ENCODE peak calls at places on chromosomes 13 and 19, in four cellular contexts. P, D, F and S are unnamed samples.

GRCh38 chr13:45178349-45179142 is 22.3 kb downstream of the KCTD4 start:
- DNase-seq in D (no peak), F (no peak), P (no peak), S (peak; percentile 53)

GRCh38 chr13:86174632-86175031 is 375.4 kb upstream of the SLITRK6 start:
- DNase-seq in P (no peak), F (no peak), D (no peak), S (no peak)

GRCh38 chr13:51894239-51894638 is 32.5 kb downstream of the CCDC70 start:
- DNase-seq in F (no peak), D (no peak), P (no peak), S (no peak)

GRCh38 chr19:17049711-17050280 is 23.2 kb upstream of the CPAMD8 start:
- DNase-seq in D (no peak), F (no peak), P (no peak), S (no peak)

GRCh38 chr13:51929699-51930098 is 67.9 kb downstream of the CCDC70 start:
- DNase-seq in D (no peak), P (no peak), F (no peak), S (no peak)

GRCh38 chr19:6458695-6459355 is 767 bp downstream of the SLC25A23 start:
- DNase-seq in F (no peak), P (peak; percentile 21), D (no peak), S (no peak)

GRCh38 chr13:74064805-74065204 is 69.4 kb downstream of the KLF12 start:
- DNase-seq in F (no peak), D (no peak), P (no peak), S (no peak)

GRCh38 chr19:4694211-4694987 is 24.3 kb upstream of the MYDGF start:
- DNase-seq in P (no peak), D (no peak), F (peak; percentile 54), S (no peak)

GRCh38 chr19:32976223-32976805 is 4.3 kb downstream of the FAAP24 start:
- DNase-seq in P (peak; percentile 79), F (peak; percentile 52), D (no peak), S (peak; percentile 52)

GRCh38 chr19:16445238-16446107 is 26.3 kb downstream of the EPS15L1 start:
- DNase-seq in F (no peak), D (peak; percentile 90), P (no peak), S (peak; percentile 32)

GRCh38 chr13:96159731-96160130 is 69.8 kb downstream of the HS6ST3 start:
- DNase-seq in P (no peak), D (no peak), F (no peak), S (no peak)

GRCh38 chr19:13633109-13633508 is 126.8 kb upstream of the CACNA1A start:
- DNase-seq in D (no peak), F (no peak), P (no peak), S (peak; percentile 64)

GRCh38 chr19:4606921-4607678 is 32.2 kb upstream of the TNFAIP8L1 start:
- DNase-seq in D (no peak), F (peak; percentile 55), P (peak; percentile 53), S (no peak)

GRCh38 chr13:112606125-112607001 is 18.4 kb upstream of the TUBGCP3 start:
- DNase-seq in P (peak; percentile 96), F (peak; percentile 92), D (no peak), S (peak; percentile 65)

GRCh38 chr13:112603641-112604220 is 15.8 kb upstream of the TUBGCP3 start:
- DNase-seq in F (no peak), D (no peak), P (no peak), S (no peak)

GRCh38 chr13:112601351-112601750 is 13.4 kb upstream of the TUBGCP3 start:
- DNase-seq in P (no peak), D (no peak), F (no peak), S (no peak)

GRCh38 chr13:112608212-112608611 is 20.3 kb upstream of the TUBGCP3 start:
- DNase-seq in F (no peak), D (no peak), P (no peak), S (no peak)

GRCh38 chr13:112605531-112605990 is 17.6 kb upstream of the TUBGCP3 start:
- DNase-seq in D (no peak), P (no peak), F (no peak), S (no peak)
- TF ChIP-seq NR2C2 in D (no peak), P (no peak), F (no peak), S (no peak)

DNA sequence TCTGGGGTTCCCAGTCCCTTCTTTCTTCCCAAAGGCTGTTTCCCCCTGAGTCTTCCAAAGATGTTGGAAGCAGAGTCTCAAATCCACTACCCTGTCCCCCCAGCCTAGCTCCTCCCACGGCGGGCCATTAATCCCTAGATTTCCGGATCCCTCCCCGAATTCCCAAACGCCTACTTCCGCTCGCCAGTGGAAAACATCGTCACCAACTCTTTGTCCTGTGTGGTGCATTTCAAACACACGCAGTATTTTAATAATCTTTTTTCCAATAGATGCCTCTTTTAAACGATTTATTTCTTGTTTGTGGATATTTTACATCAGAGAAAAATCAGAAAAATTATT is 610 bp downstream of the ZNF791 start:
- DNase-seq in F (no peak), D (no peak), P (peak; percentile 55), S (peak; percentile 70)
- TF ChIP-seq NR2C2 in F (no peak), D (no peak), P (no peak), S (no peak)

GRCh38 chr13:80137994-80138393 is 202.9 kb downstream of the SPRY2 start:
- DNase-seq in D (no peak), P (no peak), F (no peak), S (no peak)

GRCh38 chr13:80145291-80145690 is 195.6 kb downstream of the SPRY2 start:
- DNase-seq in D (no peak), F (no peak), P (no peak), S (no peak)

GRCh38 chr13:80144493-80144892 is 196.4 kb downstream of the SPRY2 start:
- DNase-seq in D (no peak), P (no peak), F (no peak), S (no peak)

GRCh38 chr13:80139196-80139595 is 201.7 kb downstream of the SPRY2 start:
- DNase-seq in P (no peak), D (no peak), F (no peak), S (no peak)

GRCh38 chr13:80141114-80141849 is 199.6 kb downstream of the SPRY2 start:
- DNase-seq in D (no peak), F (no peak), P (no peak), S (no peak)
- TF ChIP-seq NR2C2 in D (no peak), F (no peak), P (no peak), S (no peak)

DNA sequence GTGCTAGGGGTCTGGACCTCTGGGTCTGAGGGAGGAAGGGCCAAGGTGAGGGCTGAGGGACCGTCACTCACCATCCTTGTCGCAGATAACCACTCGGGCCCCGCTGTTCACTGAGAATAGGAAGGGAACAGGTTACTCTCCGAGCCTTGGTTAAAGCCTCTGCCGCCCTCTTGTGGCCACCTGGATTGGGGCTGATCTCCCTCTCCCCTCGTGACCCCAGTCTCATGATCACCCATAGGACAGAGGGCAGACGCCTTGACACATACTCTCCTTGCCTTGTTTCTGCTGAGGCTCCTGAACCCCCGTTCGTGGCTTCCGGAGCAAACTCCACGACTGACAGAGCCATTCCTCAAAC is 580 bp downstream of the HSD17B14 start:
- DNase-seq in D (peak; percentile 82), P (peak; percentile 98), F (peak; percentile 86), S (peak; percentile 82)
- TF ChIP-seq NR2C2 in D (no peak), P (no peak), F (peak; percentile 91), S (peak; percentile 33)

GRCh38 chr13:105165449-105166125 is 1369.9 kb downstream of the EFNB2 start:
- DNase-seq in F (no peak), P (no peak), D (peak; percentile 15), S (no peak)

GRCh38 chr13:105159794-105160193 is 1375.7 kb downstream of the EFNB2 start:
- DNase-seq in D (no peak), P (no peak), F (no peak), S (no peak)
- TF ChIP-seq NR2C2 in D (no peak), P (no peak), F (no peak), S (no peak)

GRCh38 chr13:98511435-98511834 is 65.5 kb downstream of the STK24 start:
- DNase-seq in D (no peak), F (no peak), P (no peak), S (no peak)
- TF ChIP-seq NR2C2 in D (no peak), F (no peak), P (no peak), S (no peak)

GRCh38 chr19:47438793-47439220 is 19.5 kb upstream of the MEIS3 start:
- DNase-seq in D (no peak), P (peak; percentile 74), F (no peak), S (no peak)

GRCh38 chr19:47437500-47437899 is 18.2 kb upstream of the MEIS3 start:
- DNase-seq in F (no peak), D (no peak), P (no peak), S (no peak)

GRCh38 chr19:47435883-47436417 is 16.6 kb upstream of the MEIS3 start:
- DNase-seq in P (no peak), F (no peak), D (no peak), S (no peak)

GRCh38 chr19:47435196-47435595 is 15.9 kb upstream of the MEIS3 start:
- DNase-seq in D (peak; percentile 37), F (no peak), P (no peak), S (no peak)

DNA sequence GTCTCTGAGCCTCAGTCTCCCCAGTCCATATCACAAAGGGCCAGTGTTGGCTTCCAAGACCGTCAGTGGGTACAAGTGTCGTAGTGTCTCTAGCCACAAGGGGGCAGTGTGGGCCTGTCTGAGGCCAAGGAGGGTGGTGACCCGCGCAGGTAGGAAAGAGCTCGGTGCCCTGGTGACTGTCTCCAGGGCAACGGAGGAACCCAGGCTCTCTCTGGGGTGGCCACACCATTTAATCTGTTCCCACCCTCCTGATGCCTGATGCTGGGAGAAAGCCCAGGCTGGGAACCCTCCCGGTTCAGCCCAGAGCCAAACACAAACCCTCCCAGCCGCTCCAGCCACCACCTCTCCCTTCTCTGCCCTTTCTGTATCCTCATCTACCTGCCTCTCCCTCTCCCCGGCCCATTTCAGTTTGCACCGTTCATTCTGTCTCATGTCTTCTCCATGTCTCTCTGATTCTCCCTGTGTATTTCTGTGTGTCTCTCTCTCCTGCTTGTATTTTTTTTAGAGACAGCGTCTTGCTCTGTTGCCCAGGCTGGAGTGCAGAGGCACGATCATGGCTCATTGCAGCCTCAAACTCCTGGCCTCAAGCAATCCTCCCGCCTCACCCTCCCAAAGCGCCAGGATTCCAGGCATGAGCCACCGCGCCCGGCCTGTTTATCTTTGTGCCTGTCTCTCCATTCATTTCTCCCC is 17.5 kb upstream of the MEIS3 start:
- DNase-seq in P (peak; percentile 90), D (no peak), F (peak; percentile 80), S (peak; percentile 50)
- TF ChIP-seq NR2C2 in P (no peak), D (no peak), F (no peak), S (no peak)